ENCODE peak calls at places on chromosomes 11 and 22, in seven cellular contexts. One of them, this sample, is unnamed.

GRCh38 chr22:45587638-45588481 is 83.8 kb upstream of the ATXN10 start:
- DNase-seq in K562: no peak
- DNase-seq in fibroblast of mammary gland: peak
- DNase-seq in BE2C: no peak
- DNase-seq in GM12878: no peak
- DNase-seq in kidney: peak
- DNase-seq in lung: no peak
- DNase-seq in this sample: peak

GRCh38 chr11:27635567-27636037 is 64.7 kb downstream of the BDNF start:
- DNase-seq in K562: no peak
- DNase-seq in fibroblast of mammary gland: no peak
- DNase-seq in BE2C: no peak
- DNase-seq in GM12878: no peak
- DNase-seq in kidney: no peak
- DNase-seq in lung: no peak
- DNase-seq in this sample: no peak

GRCh38 chr11:103584021-103584420 is 452.4 kb upstream of the DDI1 start:
- DNase-seq in K562: no peak
- DNase-seq in fibroblast of mammary gland: no peak
- DNase-seq in BE2C: no peak
- DNase-seq in GM12878: no peak
- DNase-seq in kidney: no peak
- DNase-seq in lung: no peak
- DNase-seq in this sample: no peak

GRCh38 chr11:36034572-36035331 is 90.9 kb downstream of the LDLRAD3 start:
- DNase-seq in K562: no peak
- DNase-seq in fibroblast of mammary gland: peak
- DNase-seq in BE2C: no peak
- DNase-seq in GM12878: no peak
- DNase-seq in kidney: no peak
- DNase-seq in lung: no peak
- DNase-seq in this sample: peak

GRCh38 chr22:21952586-21953571 is at the start of gene PPM1F:
- DNase-seq in K562: peak
- DNase-seq in fibroblast of mammary gland: peak
- DNase-seq in BE2C: peak
- DNase-seq in GM12878: peak
- DNase-seq in kidney: peak
- DNase-seq in lung: peak
- DNase-seq in this sample: peak

GRCh38 chr11:45023065-45023365 is 72.3 kb upstream of the TP53I11 start:
- DNase-seq in K562: no peak
- DNase-seq in fibroblast of mammary gland: no peak
- DNase-seq in BE2C: no peak
- DNase-seq in GM12878: no peak
- DNase-seq in kidney: no peak
- DNase-seq in lung: no peak
- DNase-seq in this sample: no peak

GRCh38 chr22:16965560-16965959 is 42.5 kb downstream of the GAB4 start:
- DNase-seq in K562: no peak
- DNase-seq in fibroblast of mammary gland: no peak
- DNase-seq in BE2C: no peak
- DNase-seq in GM12878: no peak
- DNase-seq in kidney: peak
- DNase-seq in lung: peak
- DNase-seq in this sample: no peak

GRCh38 chr11:118907749-118908106 is 18.0 kb downstream of the BCL9L start:
- DNase-seq in K562: no peak
- DNase-seq in fibroblast of mammary gland: peak
- DNase-seq in BE2C: peak
- DNase-seq in GM12878: no peak
- DNase-seq in kidney: no peak
- DNase-seq in lung: no peak
- DNase-seq in this sample: no peak

GRCh38 chr11:45928535-45929215 is 6.2 kb downstream of the LARGE2 start:
- DNase-seq in K562: no peak
- DNase-seq in fibroblast of mammary gland: no peak
- DNase-seq in BE2C: no peak
- DNase-seq in GM12878: no peak
- DNase-seq in kidney: peak
- DNase-seq in lung: no peak
- DNase-seq in this sample: no peak

GRCh38 chr11:75966546-75967287 is 151.7 kb downstream of the UVRAG start:
- DNase-seq in K562: no peak
- DNase-seq in fibroblast of mammary gland: peak
- DNase-seq in BE2C: no peak
- DNase-seq in GM12878: no peak
- DNase-seq in kidney: no peak
- DNase-seq in lung: no peak
- DNase-seq in this sample: peak

GRCh38 chr22:31084811-31085492 is 3.8 kb downstream of the SMTN start:
- DNase-seq in K562: peak
- DNase-seq in fibroblast of mammary gland: peak
- DNase-seq in BE2C: peak
- DNase-seq in GM12878: peak
- DNase-seq in kidney: peak
- DNase-seq in lung: peak
- DNase-seq in this sample: peak

GRCh38 chr22:35802885-35803284 is 85.2 kb downstream of the APOL5 start:
- DNase-seq in K562: no peak
- DNase-seq in fibroblast of mammary gland: no peak
- DNase-seq in BE2C: no peak
- DNase-seq in GM12878: no peak
- DNase-seq in kidney: no peak
- DNase-seq in lung: no peak
- DNase-seq in this sample: no peak

GRCh38 chr11:131686836-131687235 is 316.4 kb downstream of the NTM start:
- DNase-seq in K562: no peak
- DNase-seq in fibroblast of mammary gland: no peak
- DNase-seq in BE2C: no peak
- DNase-seq in GM12878: no peak
- DNase-seq in kidney: no peak
- DNase-seq in lung: no peak
- DNase-seq in this sample: no peak

GRCh38 chr11:45603930-45604682 is 61.3 kb downstream of the CHST1 start:
- DNase-seq in K562: no peak
- DNase-seq in fibroblast of mammary gland: no peak
- DNase-seq in BE2C: no peak
- DNase-seq in GM12878: no peak
- DNase-seq in kidney: no peak
- DNase-seq in lung: no peak
- DNase-seq in this sample: no peak

GRCh38 chr11:71202598-71202944 is 49.8 kb downstream of the SHANK2 start:
- DNase-seq in K562: no peak
- DNase-seq in fibroblast of mammary gland: no peak
- DNase-seq in BE2C: no peak
- DNase-seq in GM12878: no peak
- DNase-seq in kidney: peak
- DNase-seq in lung: no peak
- DNase-seq in this sample: no peak

GRCh38 chr11:105933666-105934065 is 88.4 kb downstream of the MSANTD4 start:
- DNase-seq in K562: no peak
- DNase-seq in fibroblast of mammary gland: no peak
- DNase-seq in BE2C: no peak
- DNase-seq in GM12878: no peak
- DNase-seq in kidney: no peak
- DNase-seq in lung: no peak
- DNase-seq in this sample: no peak

GRCh38 chr22:37681556-37682049 is 4.5 kb upstream of the NOL12 start:
- DNase-seq in K562: peak
- DNase-seq in fibroblast of mammary gland: peak
- DNase-seq in BE2C: peak
- DNase-seq in GM12878: no peak
- DNase-seq in kidney: peak
- DNase-seq in lung: peak
- DNase-seq in this sample: peak

GRCh38 chr11:42631223-42631843 is 680.5 kb upstream of the API5 start:
- DNase-seq in K562: no peak
- DNase-seq in fibroblast of mammary gland: peak
- DNase-seq in BE2C: peak
- DNase-seq in GM12878: no peak
- DNase-seq in kidney: no peak
- DNase-seq in lung: no peak
- DNase-seq in this sample: peak

GRCh38 chr11:118914178-118914918 is 11.4 kb downstream of the BCL9L start:
- DNase-seq in K562: no peak
- DNase-seq in fibroblast of mammary gland: no peak
- DNase-seq in BE2C: peak
- DNase-seq in GM12878: no peak
- DNase-seq in kidney: peak
- DNase-seq in lung: no peak
- DNase-seq in this sample: no peak

GRCh38 chr22:43550024-43550620 is 138.3 kb downstream of the MPPED1 start:
- DNase-seq in K562: no peak
- DNase-seq in fibroblast of mammary gland: no peak
- DNase-seq in BE2C: no peak
- DNase-seq in GM12878: no peak
- DNase-seq in kidney: no peak
- DNase-seq in lung: no peak
- DNase-seq in this sample: no peak

GRCh38 chr11:66889974-66890373 is 33.1 kb downstream of the LRFN4 start:
- DNase-seq in K562: no peak
- DNase-seq in fibroblast of mammary gland: no peak
- DNase-seq in BE2C: no peak
- DNase-seq in GM12878: no peak
- DNase-seq in kidney: no peak
- DNase-seq in lung: no peak
- DNase-seq in this sample: no peak

GRCh38 chr11:88338223-88338661 is 706 bp upstream of the CTSC start:
- DNase-seq in K562: peak
- DNase-seq in fibroblast of mammary gland: peak
- DNase-seq in BE2C: peak
- DNase-seq in GM12878: no peak
- DNase-seq in kidney: peak
- DNase-seq in lung: peak
- DNase-seq in this sample: peak

GRCh38 chr22:31399211-31400022 is at the start of gene DRG1:
- DNase-seq in K562: peak
- DNase-seq in fibroblast of mammary gland: peak
- DNase-seq in BE2C: peak
- DNase-seq in GM12878: peak
- DNase-seq in kidney: peak
- DNase-seq in lung: peak
- DNase-seq in this sample: peak

GRCh38 chr22:23219317-23219716 is 39.0 kb downstream of the BCR start:
- DNase-seq in K562: peak
- DNase-seq in fibroblast of mammary gland: no peak
- DNase-seq in BE2C: no peak
- DNase-seq in GM12878: no peak
- DNase-seq in kidney: peak
- DNase-seq in lung: no peak
- DNase-seq in this sample: no peak
- H3K4me3 ChIP-seq in K562: no peak
- H3K4me3 ChIP-seq in fibroblast of mammary gland: no peak
- H3K4me3 ChIP-seq in BE2C: no peak
- H3K4me3 ChIP-seq in GM12878: peak
- H3K4me3 ChIP-seq in kidney: no peak
- H3K4me3 ChIP-seq in lung: no peak
- H3K4me3 ChIP-seq in this sample: no peak

DNA sequence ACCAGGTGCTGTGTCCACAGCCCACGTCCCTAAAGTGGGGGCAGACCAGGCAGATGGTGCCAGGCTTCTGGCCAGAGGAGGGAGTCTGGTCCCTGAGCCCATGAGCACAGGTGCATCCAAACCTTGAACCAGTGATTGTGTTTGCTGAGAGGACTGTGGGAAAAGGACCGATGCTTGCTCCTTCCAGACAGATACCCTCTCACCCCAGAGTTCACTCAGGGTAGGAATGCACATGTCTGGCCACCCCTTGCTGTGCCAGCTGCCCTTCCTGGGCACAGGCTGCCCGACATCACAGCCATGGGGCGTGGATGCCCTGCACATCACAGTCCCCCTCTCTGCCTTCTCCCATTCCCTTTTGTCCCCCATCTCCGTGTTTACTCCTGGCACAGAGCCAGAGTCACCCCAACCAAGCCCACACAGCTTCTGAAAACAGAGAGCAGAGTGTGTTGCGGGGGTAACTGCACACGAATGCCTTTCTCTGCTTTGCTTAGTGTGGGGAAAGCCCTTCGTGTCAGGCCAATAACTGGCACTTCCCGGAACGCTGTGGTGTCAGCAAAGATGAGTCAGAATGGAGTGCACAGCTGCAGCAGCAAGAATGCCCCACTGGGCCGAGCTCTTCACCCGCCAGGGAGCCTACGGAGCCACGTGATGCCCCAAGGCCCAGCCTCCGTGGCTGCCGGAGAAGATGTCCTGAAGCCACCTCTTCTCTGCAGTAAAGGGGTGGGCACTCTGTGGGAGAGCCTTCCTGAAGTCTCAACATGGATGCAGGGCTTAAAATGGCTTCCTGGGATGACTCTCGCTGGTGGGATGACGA is 7.6 kb downstream of the CARS1 start:
- DNase-seq in K562: no peak
- DNase-seq in fibroblast of mammary gland: peak
- DNase-seq in BE2C: peak
- DNase-seq in GM12878: peak
- DNase-seq in kidney: peak
- DNase-seq in lung: peak
- DNase-seq in this sample: peak
- TF ChIP-seq CTCF in K562: peak
- TF ChIP-seq CTCF in fibroblast of mammary gland: peak
- TF ChIP-seq CTCF in BE2C: peak
- TF ChIP-seq CTCF in GM12878: peak
- TF ChIP-seq CTCF in kidney: peak
- TF ChIP-seq CTCF in lung: no peak
- TF ChIP-seq CTCF in this sample: peak

GRCh38 chr22:50326959-50327710 is at the start of gene DENND6B:
- DNase-seq in K562: peak
- DNase-seq in fibroblast of mammary gland: peak
- DNase-seq in BE2C: peak
- DNase-seq in GM12878: no peak
- DNase-seq in kidney: peak
- DNase-seq in lung: peak
- DNase-seq in this sample: peak
- H3K4me3 ChIP-seq in K562: peak
- H3K4me3 ChIP-seq in fibroblast of mammary gland: peak
- H3K4me3 ChIP-seq in BE2C: peak
- H3K4me3 ChIP-seq in GM12878: peak
- H3K4me3 ChIP-seq in kidney: peak
- H3K4me3 ChIP-seq in lung: peak
- H3K4me3 ChIP-seq in this sample: peak

DNA sequence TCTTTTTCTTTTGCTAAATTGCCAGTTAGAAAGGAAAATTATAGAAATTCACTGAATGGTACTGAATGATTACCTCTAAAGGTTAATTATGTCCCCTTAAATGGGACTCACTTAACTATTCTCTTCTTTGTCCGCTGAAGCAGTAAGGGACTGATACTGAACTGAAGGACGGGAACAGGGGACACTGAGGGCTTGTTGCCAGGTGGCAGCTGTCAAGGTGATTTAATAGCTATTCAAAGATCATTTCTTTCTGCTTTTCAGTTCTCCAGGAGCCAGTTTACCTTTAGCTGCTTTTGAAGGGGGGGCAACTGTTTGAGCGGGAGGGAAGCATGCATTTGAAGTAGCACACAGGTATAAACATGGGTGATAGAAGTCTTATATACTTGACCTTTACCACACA is 325.4 kb upstream of the CCDC90B start:
- DNase-seq in K562: no peak
- DNase-seq in fibroblast of mammary gland: no peak
- DNase-seq in BE2C: no peak
- DNase-seq in GM12878: no peak
- DNase-seq in kidney: no peak
- DNase-seq in lung: no peak
- DNase-seq in this sample: no peak
- TF ChIP-seq CTCF in K562: no peak
- TF ChIP-seq CTCF in fibroblast of mammary gland: no peak
- TF ChIP-seq CTCF in BE2C: no peak
- TF ChIP-seq CTCF in GM12878: no peak
- TF ChIP-seq CTCF in kidney: no peak
- TF ChIP-seq CTCF in lung: no peak
- TF ChIP-seq CTCF in this sample: no peak

GRCh38 chr11:65329944-65330403 is 3.7 kb upstream of the DPF2 start:
- DNase-seq in K562: peak
- DNase-seq in fibroblast of mammary gland: peak
- DNase-seq in BE2C: peak
- DNase-seq in GM12878: peak
- DNase-seq in kidney: peak
- DNase-seq in lung: peak
- DNase-seq in this sample: peak
- H3K4me3 ChIP-seq in K562: no peak
- H3K4me3 ChIP-seq in fibroblast of mammary gland: no peak
- H3K4me3 ChIP-seq in BE2C: peak
- H3K4me3 ChIP-seq in GM12878: no peak
- H3K4me3 ChIP-seq in kidney: no peak
- H3K4me3 ChIP-seq in lung: no peak
- H3K4me3 ChIP-seq in this sample: no peak

This sample was measured in choroid plexus epithelial cell.